ENCODE peak calls at places on chromosomes 1 and 21, in ten cellular contexts. One of them, this sample, is unnamed.

GRCh38 chr1:224287714-224288113 is 42.3 kb downstream of the NVL start:
- DNase-seq in adrenal gland: no peak
- DNase-seq in aorta: no peak
- DNase-seq in ovary: no peak
- DNase-seq in CD8-positive, alpha-beta T cell: no peak
- DNase-seq in IMR-90: no peak
- DNase-seq in left ventricle myocardium inferior: no peak
- DNase-seq in thoracic aorta: no peak
- DNase-seq in fibroblast of lung: no peak
- DNase-seq in naive thymus-derived CD4-positive, alpha-beta T cell: no peak
- DNase-seq in this sample: no peak

GRCh38 chr1:217311766-217312165 is 319.1 kb downstream of the GPATCH2 start:
- DNase-seq in CD8-positive, alpha-beta T cell: no peak
- DNase-seq in naive thymus-derived CD4-positive, alpha-beta T cell: no peak
- DNase-seq in left ventricle myocardium inferior: no peak
- DNase-seq in thoracic aorta: no peak
- DNase-seq in fibroblast of lung: no peak
- DNase-seq in IMR-90: peak; percentile 20
- DNase-seq in adrenal gland: no peak
- DNase-seq in ovary: no peak
- DNase-seq in aorta: no peak
- DNase-seq in this sample: no peak

GRCh38 chr1:219340796-219341195 is 167.1 kb downstream of the LYPLAL1 start:
- DNase-seq in fibroblast of lung: peak; percentile 90
- DNase-seq in aorta: no peak
- DNase-seq in IMR-90: peak; percentile 85
- DNase-seq in left ventricle myocardium inferior: no peak
- DNase-seq in naive thymus-derived CD4-positive, alpha-beta T cell: no peak
- DNase-seq in CD8-positive, alpha-beta T cell: no peak
- DNase-seq in thoracic aorta: no peak
- DNase-seq in adrenal gland: no peak
- DNase-seq in ovary: no peak
- DNase-seq in this sample: no peak

GRCh38 chr1:7389201-7389785 is 381.8 kb upstream of the VAMP3 start:
- DNase-seq in aorta: peak; percentile 36
- DNase-seq in CD8-positive, alpha-beta T cell: no peak
- DNase-seq in thoracic aorta: no peak
- DNase-seq in adrenal gland: no peak
- DNase-seq in IMR-90: peak; percentile 38
- DNase-seq in fibroblast of lung: peak; percentile 75
- DNase-seq in naive thymus-derived CD4-positive, alpha-beta T cell: no peak
- DNase-seq in ovary: no peak
- DNase-seq in left ventricle myocardium inferior: peak; percentile 14
- DNase-seq in this sample: peak; percentile 58

GRCh38 chr1:35324486-35324885 is 56.0 kb downstream of the ZMYM4 start:
- DNase-seq in thoracic aorta: no peak
- DNase-seq in left ventricle myocardium inferior: no peak
- DNase-seq in fibroblast of lung: peak; percentile 32
- DNase-seq in adrenal gland: no peak
- DNase-seq in naive thymus-derived CD4-positive, alpha-beta T cell: no peak
- DNase-seq in CD8-positive, alpha-beta T cell: no peak
- DNase-seq in IMR-90: peak; percentile 58
- DNase-seq in aorta: no peak
- DNase-seq in ovary: no peak
- DNase-seq in this sample: no peak

GRCh38 chr1:5999711-6000443 is 7.7 kb upstream of the NPHP4 start:
- DNase-seq in naive thymus-derived CD4-positive, alpha-beta T cell: no peak
- DNase-seq in IMR-90: no peak
- DNase-seq in left ventricle myocardium inferior: peak; percentile 22
- DNase-seq in fibroblast of lung: no peak
- DNase-seq in CD8-positive, alpha-beta T cell: no peak
- DNase-seq in adrenal gland: no peak
- DNase-seq in aorta: peak; percentile 39
- DNase-seq in thoracic aorta: no peak
- DNase-seq in ovary: no peak
- DNase-seq in this sample: peak; percentile 30

GRCh38 chr1:77888071-77888428 is 374 bp upstream of the NEXN start:
- DNase-seq in ovary: no peak
- DNase-seq in naive thymus-derived CD4-positive, alpha-beta T cell: no peak
- DNase-seq in adrenal gland: no peak
- DNase-seq in fibroblast of lung: peak; percentile 87
- DNase-seq in left ventricle myocardium inferior: no peak
- DNase-seq in CD8-positive, alpha-beta T cell: no peak
- DNase-seq in aorta: no peak
- DNase-seq in thoracic aorta: no peak
- DNase-seq in IMR-90: peak; percentile 74
- DNase-seq in this sample: no peak

GRCh38 chr1:96792220-96792619 is 70.6 kb downstream of the PTBP2 start:
- DNase-seq in naive thymus-derived CD4-positive, alpha-beta T cell: no peak
- DNase-seq in left ventricle myocardium inferior: no peak
- DNase-seq in IMR-90: no peak
- DNase-seq in ovary: no peak
- DNase-seq in CD8-positive, alpha-beta T cell: no peak
- DNase-seq in aorta: no peak
- DNase-seq in thoracic aorta: no peak
- DNase-seq in adrenal gland: no peak
- DNase-seq in fibroblast of lung: no peak
- DNase-seq in this sample: no peak

GRCh38 chr21:43024737-43025136 is 50.4 kb downstream of the PKNOX1 start:
- DNase-seq in adrenal gland: no peak
- DNase-seq in naive thymus-derived CD4-positive, alpha-beta T cell: no peak
- DNase-seq in fibroblast of lung: no peak
- DNase-seq in CD8-positive, alpha-beta T cell: no peak
- DNase-seq in aorta: no peak
- DNase-seq in thoracic aorta: no peak
- DNase-seq in ovary: no peak
- DNase-seq in left ventricle myocardium inferior: no peak
- DNase-seq in IMR-90: no peak
- DNase-seq in this sample: no peak
- H3K36me3 ChIP-seq in adrenal gland: peaks cover 49% of the 10 kb centered on the region
- H3K36me3 ChIP-seq in naive thymus-derived CD4-positive, alpha-beta T cell: peaks cover 2% of the 10 kb centered on the region
- H3K36me3 ChIP-seq in fibroblast of lung: peaks cover 22% of the 10 kb centered on the region
- H3K36me3 ChIP-seq in CD8-positive, alpha-beta T cell: peaks cover 25% of the 10 kb centered on the region
- H3K36me3 ChIP-seq in aorta: no peaks in the 10 kb centered on the region
- H3K36me3 ChIP-seq in thoracic aorta: peaks cover 19% of the 10 kb centered on the region
- H3K36me3 ChIP-seq in ovary: no peaks in the 10 kb centered on the region
- H3K36me3 ChIP-seq in left ventricle myocardium inferior: peaks cover 86% of the 10 kb centered on the region
- H3K36me3 ChIP-seq in IMR-90: peaks cover 56% of the 10 kb centered on the region
- H3K36me3 ChIP-seq in this sample: peaks cover 27% of the 10 kb centered on the region

GRCh38 chr21:45359451-45360217 is 45.3 kb upstream of the COL18A1 start:
- DNase-seq in naive thymus-derived CD4-positive, alpha-beta T cell: no peak
- DNase-seq in left ventricle myocardium inferior: no peak
- DNase-seq in thoracic aorta: no peak
- DNase-seq in ovary: no peak
- DNase-seq in aorta: peak; percentile 39
- DNase-seq in IMR-90: no peak
- DNase-seq in adrenal gland: no peak
- DNase-seq in CD8-positive, alpha-beta T cell: no peak
- DNase-seq in fibroblast of lung: no peak
- DNase-seq in this sample: no peak

GRCh38 chr21:45362077-45362747 is 42.8 kb upstream of the COL18A1 start:
- DNase-seq in adrenal gland: no peak
- DNase-seq in aorta: no peak
- DNase-seq in left ventricle myocardium inferior: no peak
- DNase-seq in thoracic aorta: no peak
- DNase-seq in naive thymus-derived CD4-positive, alpha-beta T cell: no peak
- DNase-seq in CD8-positive, alpha-beta T cell: no peak
- DNase-seq in fibroblast of lung: no peak
- DNase-seq in IMR-90: no peak
- DNase-seq in ovary: no peak
- DNase-seq in this sample: no peak

GRCh38 chr21:45358711-45359310 is 46.2 kb upstream of the COL18A1 start:
- DNase-seq in adrenal gland: no peak
- DNase-seq in fibroblast of lung: no peak
- DNase-seq in CD8-positive, alpha-beta T cell: no peak
- DNase-seq in IMR-90: no peak
- DNase-seq in naive thymus-derived CD4-positive, alpha-beta T cell: no peak
- DNase-seq in aorta: no peak
- DNase-seq in left ventricle myocardium inferior: no peak
- DNase-seq in thoracic aorta: no peak
- DNase-seq in ovary: no peak
- DNase-seq in this sample: no peak

GRCh38 chr21:45362748-45363145 is 42.2 kb upstream of the COL18A1 start:
- DNase-seq in ovary: no peak
- DNase-seq in fibroblast of lung: no peak
- DNase-seq in thoracic aorta: no peak
- DNase-seq in adrenal gland: no peak
- DNase-seq in CD8-positive, alpha-beta T cell: no peak
- DNase-seq in left ventricle myocardium inferior: no peak
- DNase-seq in naive thymus-derived CD4-positive, alpha-beta T cell: no peak
- DNase-seq in IMR-90: no peak
- DNase-seq in aorta: peak; percentile 42
- DNase-seq in this sample: no peak

GRCh38 chr21:45361033-45361997 is 43.6 kb upstream of the COL18A1 start:
- DNase-seq in adrenal gland: no peak
- DNase-seq in aorta: no peak
- DNase-seq in left ventricle myocardium inferior: no peak
- DNase-seq in fibroblast of lung: no peak
- DNase-seq in naive thymus-derived CD4-positive, alpha-beta T cell: no peak
- DNase-seq in ovary: no peak
- DNase-seq in IMR-90: no peak
- DNase-seq in CD8-positive, alpha-beta T cell: no peak
- DNase-seq in thoracic aorta: no peak
- DNase-seq in this sample: no peak
- H3K4me1 ChIP-seq in adrenal gland: peaks cover 18% of the 10 kb centered on the region
- H3K4me1 ChIP-seq in aorta: no peaks in the 10 kb centered on the region
- H3K4me1 ChIP-seq in left ventricle myocardium inferior: peaks cover 82% of the 10 kb centered on the region
- H3K4me1 ChIP-seq in fibroblast of lung: peaks cover 21% of the 10 kb centered on the region
- H3K4me1 ChIP-seq in naive thymus-derived CD4-positive, alpha-beta T cell: no peaks in the 10 kb centered on the region
- H3K4me1 ChIP-seq in ovary: peaks cover 23% of the 10 kb centered on the region
- H3K4me1 ChIP-seq in IMR-90: peaks cover 25% of the 10 kb centered on the region
- H3K4me1 ChIP-seq in CD8-positive, alpha-beta T cell: no peaks in the 10 kb centered on the region
- H3K4me1 ChIP-seq in thoracic aorta: peaks cover 46% of the 10 kb centered on the region
- H3K4me1 ChIP-seq in this sample: peaks cover 21% of the 10 kb centered on the region

DNA sequence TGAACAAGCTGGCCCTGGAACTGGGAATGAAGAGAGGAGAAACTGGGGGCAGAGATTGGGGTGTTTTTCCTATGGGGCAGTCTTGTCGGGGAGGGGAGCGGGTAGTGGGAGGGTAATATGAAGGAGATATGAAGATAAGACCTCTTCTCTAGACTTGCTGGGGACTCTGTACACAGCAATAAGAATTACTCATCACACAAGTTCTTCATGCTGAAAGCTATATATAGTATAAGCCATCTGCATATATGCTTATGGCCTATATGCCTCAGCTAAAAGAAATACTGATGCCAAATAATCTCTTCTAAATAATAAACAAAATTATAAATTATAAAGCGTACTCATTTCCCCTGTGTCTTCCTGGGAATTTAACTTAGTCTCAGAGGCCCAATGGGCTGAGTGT is 7.9 kb downstream of the RHEX start:
- DNase-seq in naive thymus-derived CD4-positive, alpha-beta T cell: no peak
- DNase-seq in thoracic aorta: no peak
- DNase-seq in left ventricle myocardium inferior: no peak
- DNase-seq in aorta: no peak
- DNase-seq in IMR-90: no peak
- DNase-seq in fibroblast of lung: no peak
- DNase-seq in adrenal gland: no peak
- DNase-seq in CD8-positive, alpha-beta T cell: no peak
- DNase-seq in ovary: no peak
- DNase-seq in this sample: no peak
- H3K36me3 ChIP-seq in naive thymus-derived CD4-positive, alpha-beta T cell: no peaks in the 10 kb centered on the region
- H3K36me3 ChIP-seq in thoracic aorta: no peaks in the 10 kb centered on the region
- H3K36me3 ChIP-seq in left ventricle myocardium inferior: no peaks in the 10 kb centered on the region
- H3K36me3 ChIP-seq in aorta: no peaks in the 10 kb centered on the region
- H3K36me3 ChIP-seq in IMR-90: no peaks in the 10 kb centered on the region
- H3K36me3 ChIP-seq in fibroblast of lung: no peaks in the 10 kb centered on the region
- H3K36me3 ChIP-seq in adrenal gland: no peaks in the 10 kb centered on the region
- H3K36me3 ChIP-seq in CD8-positive, alpha-beta T cell: no peaks in the 10 kb centered on the region
- H3K36me3 ChIP-seq in ovary: no peaks in the 10 kb centered on the region
- H3K36me3 ChIP-seq in this sample: no peaks in the 10 kb centered on the region

GRCh38 chr1:163213626-163214025 is 10.9 kb upstream of the RGS5 start:
- DNase-seq in aorta: no peak
- DNase-seq in naive thymus-derived CD4-positive, alpha-beta T cell: no peak
- DNase-seq in adrenal gland: no peak
- DNase-seq in fibroblast of lung: no peak
- DNase-seq in left ventricle myocardium inferior: no peak
- DNase-seq in thoracic aorta: no peak
- DNase-seq in ovary: no peak
- DNase-seq in IMR-90: no peak
- DNase-seq in CD8-positive, alpha-beta T cell: no peak
- DNase-seq in this sample: no peak

GRCh38 chr1:163211667-163212066 is 9.0 kb upstream of the RGS5 start:
- DNase-seq in adrenal gland: no peak
- DNase-seq in left ventricle myocardium inferior: no peak
- DNase-seq in aorta: no peak
- DNase-seq in fibroblast of lung: no peak
- DNase-seq in thoracic aorta: no peak
- DNase-seq in naive thymus-derived CD4-positive, alpha-beta T cell: no peak
- DNase-seq in ovary: no peak
- DNase-seq in CD8-positive, alpha-beta T cell: no peak
- DNase-seq in IMR-90: no peak
- DNase-seq in this sample: no peak
- H3K4me1 ChIP-seq in adrenal gland: no peaks in the 10 kb centered on the region
- H3K4me1 ChIP-seq in left ventricle myocardium inferior: no peaks in the 10 kb centered on the region
- H3K4me1 ChIP-seq in aorta: no peaks in the 10 kb centered on the region
- H3K4me1 ChIP-seq in fibroblast of lung: no peaks in the 10 kb centered on the region
- H3K4me1 ChIP-seq in thoracic aorta: peaks cover 39% of the 10 kb centered on the region
- H3K4me1 ChIP-seq in naive thymus-derived CD4-positive, alpha-beta T cell: no peaks in the 10 kb centered on the region
- H3K4me1 ChIP-seq in ovary: no peaks in the 10 kb centered on the region
- H3K4me1 ChIP-seq in CD8-positive, alpha-beta T cell: no peaks in the 10 kb centered on the region
- H3K4me1 ChIP-seq in IMR-90: no peaks in the 10 kb centered on the region
- H3K4me1 ChIP-seq in this sample: no peaks in the 10 kb centered on the region

This sample was measured in sigmoid colon.